ENCODE peak calls at places on chromosomes 16 and 17, in nine cellular contexts. V, H, C, T, F, G, O, Y and B are unnamed samples.

GRCh38 chr16:4915226-4915761 is 21.7 kb downstream of the PPL start:
- DNase-seq in V (peak), H (peak), C (no peak), T (peak), F (peak), G (peak), O (no peak), Y (no peak), B (peak)

GRCh38 chr17:58417300-58418092 is at the start of gene RNF43:
- DNase-seq in V (peak), H (peak), C (peak), T (peak), F (peak), G (peak), O (peak), Y (peak), B (peak)

GRCh38 chr17:57939797-57940196 is 15.4 kb downstream of the CUEDC1 start:
- DNase-seq in V (no peak), H (peak), C (peak), T (no peak), F (no peak), G (no peak), O (no peak), Y (no peak), B (peak)

GRCh38 chr16:10123141-10123540 is 59.1 kb downstream of the GRIN2A start:
- DNase-seq in V (peak), H (no peak), C (no peak), T (no peak), F (no peak), G (no peak), O (no peak), Y (no peak), B (no peak)

GRCh38 chr17:49015179-49015923 is 18.2 kb downstream of the IGF2BP1 start:
- DNase-seq in V (no peak), H (no peak), C (no peak), T (no peak), F (no peak), G (no peak), O (no peak), Y (no peak), B (no peak)

GRCh38 chr16:85150331-85150940 is 38.2 kb upstream of the CIBAR2 start:
- DNase-seq in V (no peak), H (no peak), C (no peak), T (no peak), F (no peak), G (no peak), O (no peak), Y (no peak), B (no peak)

GRCh38 chr16:11550651-11551498 is 35.8 kb downstream of the LITAF start:
- DNase-seq in V (no peak), H (no peak), C (no peak), T (peak), F (no peak), G (peak), O (no peak), Y (no peak), B (no peak)

GRCh38 chr17:40075216-40076100 is 12.7 kb downstream of the THRA start:
- DNase-seq in V (peak), H (peak), C (peak), T (peak), F (no peak), G (peak), O (peak), Y (peak), B (peak)

GRCh38 chr17:80414508-80414802 is 512 bp upstream of the ENDOV start:
- DNase-seq in V (no peak), H (peak), C (no peak), T (no peak), F (no peak), G (peak), O (no peak), Y (peak), B (no peak)

GRCh38 chr16:69924777-69925191 is 26.4 kb upstream of the CLEC18A start:
- DNase-seq in V (peak), H (no peak), C (no peak), T (peak), F (peak), G (peak), O (no peak), Y (peak), B (no peak)

GRCh38 chr17:1145311-1145986 is 34.3 kb downstream of the ABR start:
- DNase-seq in V (no peak), H (no peak), C (no peak), T (no peak), F (no peak), G (no peak), O (no peak), Y (no peak), B (no peak)

GRCh38 chr17:65219707-65220106 is 82.5 kb downstream of the RGS9 start:
- DNase-seq in V (no peak), H (no peak), C (no peak), T (no peak), F (no peak), G (no peak), O (no peak), Y (no peak), B (no peak)

GRCh38 chr17:75075597-75076253 is 12.0 kb upstream of the SLC16A5 start:
- DNase-seq in V (no peak), H (no peak), C (no peak), T (no peak), F (no peak), G (no peak), O (no peak), Y (no peak), B (no peak)

GRCh38 chr17:61411944-61412859 is 12.6 kb downstream of the TBX2 start:
- DNase-seq in V (peak), H (peak), C (no peak), T (peak), F (peak), G (peak), O (peak), Y (peak), B (no peak)

DNA sequence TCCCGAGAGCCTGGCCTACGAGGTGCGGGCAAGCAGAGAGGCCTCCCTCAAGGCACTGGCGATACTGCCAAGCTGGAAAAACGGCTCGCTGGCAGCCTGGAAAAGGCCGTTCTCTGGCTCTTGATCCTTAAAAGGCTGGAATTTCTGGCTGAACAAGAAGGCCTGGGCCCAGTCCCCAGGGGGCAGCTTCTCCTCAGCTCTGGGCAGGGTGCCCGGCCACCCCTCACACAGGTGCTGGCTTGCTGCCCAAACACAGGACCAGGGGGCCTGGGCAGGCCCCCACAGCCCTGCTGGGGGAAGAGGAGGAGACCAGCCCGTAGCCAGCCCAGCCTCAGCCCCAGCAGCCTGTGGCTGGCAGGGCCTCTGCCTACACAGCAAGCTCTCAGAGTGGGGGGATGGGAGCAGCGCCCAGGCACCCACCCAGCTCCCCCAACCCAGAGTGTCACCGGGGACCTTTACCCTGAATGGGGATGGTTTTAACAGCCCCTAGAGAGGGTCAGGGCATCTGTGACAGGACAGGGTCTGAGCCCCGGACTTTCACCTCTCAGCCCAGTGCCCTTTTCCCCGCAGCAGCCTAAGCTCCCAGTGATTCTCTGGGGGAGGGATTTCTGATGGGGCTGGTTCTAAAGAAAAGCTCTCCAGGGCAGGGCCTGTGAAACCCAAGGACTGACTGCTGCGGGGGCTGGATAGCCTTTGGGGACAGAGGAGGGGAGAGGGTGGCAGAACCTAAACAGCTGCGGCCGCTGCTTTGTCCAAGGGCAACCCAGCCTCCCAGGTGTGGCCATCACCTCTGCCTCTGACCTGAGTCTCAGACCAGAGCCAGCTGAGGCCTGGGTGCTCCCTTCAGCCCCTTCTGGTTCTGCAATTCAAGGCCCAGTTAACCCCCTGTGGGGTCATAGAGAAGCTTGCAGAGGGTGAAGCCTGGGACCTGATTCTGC is 38.6 kb upstream of the TOB1 start:
- DNase-seq in V (peak), H (no peak), C (peak), T (peak), F (peak), G (no peak), O (peak), Y (no peak), B (no peak)
- H3K4me3 ChIP-seq in V (no peak), H (no peak), C (no peak), T (no peak), F (no peak), G (no peak), O (peak), Y (no peak), B (no peak)

GRCh38 chr17:81863833-81864768 is 3.8 kb upstream of the P4HB start:
- DNase-seq in V (no peak), H (no peak), C (no peak), T (no peak), F (no peak), G (no peak), O (no peak), Y (no peak), B (no peak)

GRCh38 chr17:81860756-81861568 is 627 bp upstream of the P4HB start:
- DNase-seq in V (peak), H (peak), C (peak), T (peak), F (peak), G (peak), O (peak), Y (peak), B (peak)

GRCh38 chr17:81865733-81866439 is 5.3 kb downstream of the ARHGDIA start:
- DNase-seq in V (peak), H (peak), C (peak), T (peak), F (no peak), G (no peak), O (no peak), Y (no peak), B (no peak)

GRCh38 chr17:81865358-81865732 is 5.0 kb upstream of the P4HB start:
- DNase-seq in V (no peak), H (no peak), C (no peak), T (no peak), F (no peak), G (no peak), O (no peak), Y (no peak), B (no peak)

GRCh38 chr17:81863123-81863675 is 2.9 kb upstream of the P4HB start:
- DNase-seq in V (peak), H (peak), C (no peak), T (peak), F (no peak), G (no peak), O (no peak), Y (no peak), B (no peak)
- H3K4me3 ChIP-seq in V (no peak), H (peak), C (no peak), T (no peak), F (no peak), G (no peak), O (no peak), Y (no peak), B (no peak)

GRCh38 chr16:31441956-31442355 is 633 bp downstream of the ZNF843 start:
- DNase-seq in V (no peak), H (no peak), C (no peak), T (no peak), F (no peak), G (no peak), O (no peak), Y (no peak), B (no peak)
- H3K4me3 ChIP-seq in V (peak), H (no peak), C (peak), T (peak), F (peak), G (no peak), O (peak), Y (no peak), B (no peak)

GRCh38 chr17:77645441-77646430 is 312.8 kb upstream of the TNRC6C start:
- DNase-seq in V (no peak), H (peak), C (no peak), T (peak), F (no peak), G (peak), O (no peak), Y (no peak), B (peak)
- H3K4me3 ChIP-seq in V (no peak), H (peak), C (no peak), T (no peak), F (no peak), G (no peak), O (peak), Y (no peak), B (peak)

GRCh38 chr17:28737770-28738679 is 5.8 kb upstream of the TRAF4 start:
- DNase-seq in V (no peak), H (no peak), C (no peak), T (no peak), F (no peak), G (no peak), O (no peak), Y (no peak), B (no peak)

GRCh38 chr17:28743243-28744103 is at the start of gene TRAF4:
- DNase-seq in V (peak), H (peak), C (peak), T (peak), F (peak), G (peak), O (peak), Y (peak), B (no peak)

GRCh38 chr17:28738680-28739384 is 5.0 kb upstream of the TRAF4 start:
- DNase-seq in V (no peak), H (no peak), C (no peak), T (no peak), F (no peak), G (no peak), O (no peak), Y (no peak), B (peak)

GRCh38 chr17:28741358-28742349 is 2.2 kb upstream of the TRAF4 start:
- DNase-seq in V (no peak), H (peak), C (no peak), T (no peak), F (no peak), G (no peak), O (no peak), Y (no peak), B (no peak)

GRCh38 chr17:28740406-28741357 is 3.1 kb upstream of the TRAF4 start:
- DNase-seq in V (no peak), H (no peak), C (no peak), T (no peak), F (no peak), G (no peak), O (no peak), Y (no peak), B (no peak)
- H3K4me3 ChIP-seq in V (no peak), H (no peak), C (no peak), T (no peak), F (no peak), G (no peak), O (no peak), Y (no peak), B (no peak)

GRCh38 chr17:44111777-44112176 is 11.7 kb downstream of the HDAC5 start:
- DNase-seq in V (no peak), H (no peak), C (no peak), T (no peak), F (no peak), G (no peak), O (no peak), Y (no peak), B (no peak)

GRCh38 chr17:44108440-44109311 is 14.8 kb downstream of the HDAC5 start:
- DNase-seq in V (peak), H (no peak), C (no peak), T (peak), F (peak), G (peak), O (peak), Y (no peak), B (no peak)

GRCh38 chr17:44109312-44109630 is 14.2 kb downstream of the HDAC5 start:
- DNase-seq in V (no peak), H (no peak), C (no peak), T (no peak), F (no peak), G (no peak), O (no peak), Y (no peak), B (no peak)

GRCh38 chr17:44110823-44111633 is 12.4 kb downstream of the HDAC5 start:
- DNase-seq in V (peak), H (peak), C (no peak), T (peak), F (peak), G (peak), O (peak), Y (peak), B (peak)

GRCh38 chr17:44110011-44110686 is 13.3 kb downstream of the HDAC5 start:
- DNase-seq in V (no peak), H (no peak), C (no peak), T (no peak), F (no peak), G (no peak), O (no peak), Y (no peak), B (no peak)
- H3K4me3 ChIP-seq in V (peak), H (peak), C (no peak), T (peak), F (peak), G (peak), O (peak), Y (no peak), B (peak)